ENCODE peak calls at places on chromosome 20, in four cellular contexts. One of them, this sample, is unnamed. For H3K27me3, the result is how much of the 10 kb centered on the place peaks cover.

GRCh38 chr20:25054133-25054820 is 3.7 kb downstream of the ACSS1 start:
- DNase-seq in CD4-positive, alpha-beta memory T cell: no peak
- DNase-seq in fibroblast of lung: no peak
- DNase-seq in CD8-positive, alpha-beta memory T cell: no peak
- DNase-seq in this sample: no peak

GRCh38 chr20:31566658-31567379 is 38.3 kb upstream of the ID1 start:
- DNase-seq in CD4-positive, alpha-beta memory T cell: no peak
- DNase-seq in fibroblast of lung: peak
- DNase-seq in CD8-positive, alpha-beta memory T cell: no peak
- DNase-seq in this sample: no peak

GRCh38 chr20:25299801-25300200 is 51.9 kb downstream of the PYGB start:
- DNase-seq in CD4-positive, alpha-beta memory T cell: no peak
- DNase-seq in fibroblast of lung: peak
- DNase-seq in CD8-positive, alpha-beta memory T cell: no peak
- DNase-seq in this sample: peak

GRCh38 chr20:43458422-43458924 is 777 bp downstream of the SRSF6 start:
- DNase-seq in CD4-positive, alpha-beta memory T cell: no peak
- DNase-seq in fibroblast of lung: peak
- DNase-seq in CD8-positive, alpha-beta memory T cell: no peak
- DNase-seq in this sample: no peak

GRCh38 chr20:40991181-40991889 is 37.3 kb upstream of the TOP1 start:
- DNase-seq in CD4-positive, alpha-beta memory T cell: no peak
- DNase-seq in fibroblast of lung: no peak
- DNase-seq in CD8-positive, alpha-beta memory T cell: no peak
- DNase-seq in this sample: no peak

GRCh38 chr20:33062750-33063149 is 9.0 kb downstream of the BPIFB3 start:
- DNase-seq in CD4-positive, alpha-beta memory T cell: no peak
- DNase-seq in fibroblast of lung: no peak
- DNase-seq in CD8-positive, alpha-beta memory T cell: no peak
- DNase-seq in this sample: no peak

GRCh38 chr20:32985596-32985995 is 18.6 kb downstream of the SUN5 start:
- DNase-seq in CD4-positive, alpha-beta memory T cell: no peak
- DNase-seq in fibroblast of lung: no peak
- DNase-seq in CD8-positive, alpha-beta memory T cell: no peak
- DNase-seq in this sample: no peak

GRCh38 chr20:11716239-11716944 is 201.3 kb upstream of the BTBD3 start:
- DNase-seq in CD4-positive, alpha-beta memory T cell: no peak
- DNase-seq in fibroblast of lung: peak
- DNase-seq in CD8-positive, alpha-beta memory T cell: no peak
- DNase-seq in this sample: peak

GRCh38 chr20:11281240-11281639 is 607.4 kb upstream of the JAG1 start:
- DNase-seq in CD4-positive, alpha-beta memory T cell: no peak
- DNase-seq in fibroblast of lung: no peak
- DNase-seq in CD8-positive, alpha-beta memory T cell: no peak
- DNase-seq in this sample: no peak

GRCh38 chr20:32920066-32920465 is 61.3 kb downstream of the EFCAB8 start:
- DNase-seq in CD4-positive, alpha-beta memory T cell: no peak
- DNase-seq in fibroblast of lung: no peak
- DNase-seq in CD8-positive, alpha-beta memory T cell: no peak
- DNase-seq in this sample: no peak

GRCh38 chr20:47568019-47568418 is 66.3 kb downstream of the NCOA3 start:
- DNase-seq in CD4-positive, alpha-beta memory T cell: no peak
- DNase-seq in fibroblast of lung: peak
- DNase-seq in CD8-positive, alpha-beta memory T cell: no peak
- DNase-seq in this sample: peak

GRCh38 chr20:44404204-44405181 is 49.0 kb downstream of the HNF4A start:
- DNase-seq in CD4-positive, alpha-beta memory T cell: no peak
- DNase-seq in fibroblast of lung: peak
- DNase-seq in CD8-positive, alpha-beta memory T cell: no peak
- DNase-seq in this sample: no peak

GRCh38 chr20:47790032-47790965 is 5.0 kb upstream of the SULF2 start:
- DNase-seq in CD4-positive, alpha-beta memory T cell: no peak
- DNase-seq in fibroblast of lung: peak
- DNase-seq in CD8-positive, alpha-beta memory T cell: no peak
- DNase-seq in this sample: peak

GRCh38 chr20:20695250-20695816 is 17.1 kb downstream of the RALGAPA2 start:
- DNase-seq in CD4-positive, alpha-beta memory T cell: no peak
- DNase-seq in fibroblast of lung: no peak
- DNase-seq in CD8-positive, alpha-beta memory T cell: no peak
- DNase-seq in this sample: no peak

GRCh38 chr20:44109951-44110361 is 77.0 kb downstream of the JPH2 start:
- DNase-seq in CD4-positive, alpha-beta memory T cell: no peak
- DNase-seq in fibroblast of lung: peak
- DNase-seq in CD8-positive, alpha-beta memory T cell: no peak
- DNase-seq in this sample: no peak

GRCh38 chr20:51946581-51946980 is 144.3 kb upstream of the SALL4 start:
- DNase-seq in CD4-positive, alpha-beta memory T cell: no peak
- DNase-seq in fibroblast of lung: no peak
- DNase-seq in CD8-positive, alpha-beta memory T cell: no peak
- DNase-seq in this sample: no peak

GRCh38 chr20:20518263-20518662 is 150.4 kb downstream of the INSM1 start:
- DNase-seq in CD4-positive, alpha-beta memory T cell: no peak
- DNase-seq in fibroblast of lung: no peak
- DNase-seq in CD8-positive, alpha-beta memory T cell: no peak
- DNase-seq in this sample: no peak

GRCh38 chr20:17895641-17896246 is 72.8 kb downstream of the SNX5 start:
- DNase-seq in CD4-positive, alpha-beta memory T cell: no peak
- DNase-seq in fibroblast of lung: peak
- DNase-seq in CD8-positive, alpha-beta memory T cell: no peak
- DNase-seq in this sample: peak

GRCh38 chr20:55881204-55881603 is 124.1 kb downstream of the CBLN4 start:
- DNase-seq in CD4-positive, alpha-beta memory T cell: no peak
- DNase-seq in fibroblast of lung: no peak
- DNase-seq in CD8-positive, alpha-beta memory T cell: no peak
- DNase-seq in this sample: no peak

GRCh38 chr20:29878281-29878741 is 1379.2 kb upstream of the DEFB115 start:
- DNase-seq in CD4-positive, alpha-beta memory T cell: no peak
- DNase-seq in fibroblast of lung: no peak
- DNase-seq in CD8-positive, alpha-beta memory T cell: peak
- DNase-seq in this sample: peak

GRCh38 chr20:25508083-25508770 is 77.1 kb downstream of the NINL start:
- DNase-seq in CD4-positive, alpha-beta memory T cell: no peak
- DNase-seq in fibroblast of lung: peak
- DNase-seq in CD8-positive, alpha-beta memory T cell: no peak
- DNase-seq in this sample: peak

GRCh38 chr20:44717986-44718385 is 2.8 kb downstream of the CCN5 start:
- DNase-seq in CD4-positive, alpha-beta memory T cell: no peak
- DNase-seq in fibroblast of lung: no peak
- DNase-seq in CD8-positive, alpha-beta memory T cell: no peak
- DNase-seq in this sample: peak

GRCh38 chr20:16066571-16066970 is 506.7 kb downstream of the KIF16B start:
- DNase-seq in CD4-positive, alpha-beta memory T cell: no peak
- DNase-seq in fibroblast of lung: no peak
- DNase-seq in CD8-positive, alpha-beta memory T cell: no peak
- DNase-seq in this sample: no peak

GRCh38 chr20:21424846-21425245 is 27.5 kb upstream of the NKX2-4 start:
- DNase-seq in CD4-positive, alpha-beta memory T cell: no peak
- DNase-seq in fibroblast of lung: no peak
- DNase-seq in CD8-positive, alpha-beta memory T cell: no peak
- DNase-seq in this sample: no peak

GRCh38 chr20:48971956-48972355 is 50.4 kb downstream of the ARFGEF2 start:
- DNase-seq in CD4-positive, alpha-beta memory T cell: no peak
- DNase-seq in fibroblast of lung: no peak
- DNase-seq in CD8-positive, alpha-beta memory T cell: no peak
- DNase-seq in this sample: no peak

GRCh38 chr20:32968833-32969241 is 35.4 kb downstream of the SUN5 start:
- DNase-seq in CD4-positive, alpha-beta memory T cell: no peak
- DNase-seq in fibroblast of lung: no peak
- DNase-seq in CD8-positive, alpha-beta memory T cell: no peak
- DNase-seq in this sample: no peak

DNA sequence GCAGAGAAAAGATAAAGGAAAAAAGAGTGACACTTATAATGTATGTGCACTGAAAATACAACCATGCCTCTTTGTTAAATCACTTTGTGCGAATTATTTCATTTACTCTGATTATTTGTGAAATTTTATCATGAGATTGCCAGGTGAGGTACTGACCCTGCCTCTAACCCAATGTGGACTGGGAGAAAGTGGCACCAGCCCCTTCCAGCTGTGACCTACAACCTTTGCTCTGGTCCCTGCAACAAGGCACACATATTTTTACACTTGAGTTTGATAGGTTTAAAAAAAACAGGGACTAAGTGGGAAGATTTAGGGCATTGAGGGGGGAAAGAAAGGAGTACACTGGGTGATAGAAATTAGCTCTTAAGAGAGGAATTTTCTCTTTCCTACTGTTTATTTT is 80.3 kb upstream of the ISM1 start:
- DNase-seq in CD4-positive, alpha-beta memory T cell: no peak
- DNase-seq in fibroblast of lung: no peak
- DNase-seq in CD8-positive, alpha-beta memory T cell: no peak
- DNase-seq in this sample: no peak
- H3K4me3 ChIP-seq in CD4-positive, alpha-beta memory T cell: no peak
- H3K4me3 ChIP-seq in fibroblast of lung: no peak
- H3K4me3 ChIP-seq in CD8-positive, alpha-beta memory T cell: no peak
- H3K4me3 ChIP-seq in this sample: no peak

GRCh38 chr20:61260905-61261304 is 8.8 kb downstream of the CDH4 start:
- DNase-seq in CD4-positive, alpha-beta memory T cell: no peak
- DNase-seq in fibroblast of lung: no peak
- DNase-seq in CD8-positive, alpha-beta memory T cell: no peak
- DNase-seq in this sample: no peak

GRCh38 chr20:61263084-61263695 is 11.1 kb downstream of the CDH4 start:
- DNase-seq in CD4-positive, alpha-beta memory T cell: peak
- DNase-seq in fibroblast of lung: no peak
- DNase-seq in CD8-positive, alpha-beta memory T cell: peak
- DNase-seq in this sample: no peak

GRCh38 chr20:61262036-61262435 is 10.0 kb downstream of the CDH4 start:
- DNase-seq in CD4-positive, alpha-beta memory T cell: no peak
- DNase-seq in fibroblast of lung: no peak
- DNase-seq in CD8-positive, alpha-beta memory T cell: no peak
- DNase-seq in this sample: no peak

GRCh38 chr20:61262514-61262913 is 10.5 kb downstream of the CDH4 start:
- DNase-seq in CD4-positive, alpha-beta memory T cell: no peak
- DNase-seq in fibroblast of lung: no peak
- DNase-seq in CD8-positive, alpha-beta memory T cell: no peak
- DNase-seq in this sample: no peak

DNA sequence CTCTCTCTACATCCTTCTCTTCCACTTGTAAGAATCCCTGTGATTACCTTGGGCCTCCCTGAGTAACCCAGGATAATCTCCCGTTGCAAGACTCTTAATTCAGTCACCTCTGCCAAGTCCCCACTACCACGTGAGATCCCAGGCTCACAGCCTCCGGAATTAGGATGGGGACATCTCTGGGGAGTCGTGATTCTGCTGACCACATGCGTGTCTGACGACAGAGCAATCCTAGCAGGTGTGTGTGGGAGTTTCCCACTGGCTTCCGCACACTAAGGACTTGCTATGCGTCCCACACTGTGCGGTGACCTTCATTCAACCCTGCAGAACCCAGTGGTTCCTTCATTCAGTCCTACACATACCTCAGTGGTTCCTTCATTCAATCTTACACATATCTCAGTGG is 11.9 kb downstream of the CDH4 start:
- DNase-seq in CD4-positive, alpha-beta memory T cell: no peak
- DNase-seq in fibroblast of lung: no peak
- DNase-seq in CD8-positive, alpha-beta memory T cell: no peak
- DNase-seq in this sample: no peak
- H3K27me3 ChIP-seq in CD4-positive, alpha-beta memory T cell: under half
- H3K27me3 ChIP-seq in fibroblast of lung: under half
- H3K27me3 ChIP-seq in CD8-positive, alpha-beta memory T cell: under half
- H3K27me3 ChIP-seq in this sample: under half

DNA sequence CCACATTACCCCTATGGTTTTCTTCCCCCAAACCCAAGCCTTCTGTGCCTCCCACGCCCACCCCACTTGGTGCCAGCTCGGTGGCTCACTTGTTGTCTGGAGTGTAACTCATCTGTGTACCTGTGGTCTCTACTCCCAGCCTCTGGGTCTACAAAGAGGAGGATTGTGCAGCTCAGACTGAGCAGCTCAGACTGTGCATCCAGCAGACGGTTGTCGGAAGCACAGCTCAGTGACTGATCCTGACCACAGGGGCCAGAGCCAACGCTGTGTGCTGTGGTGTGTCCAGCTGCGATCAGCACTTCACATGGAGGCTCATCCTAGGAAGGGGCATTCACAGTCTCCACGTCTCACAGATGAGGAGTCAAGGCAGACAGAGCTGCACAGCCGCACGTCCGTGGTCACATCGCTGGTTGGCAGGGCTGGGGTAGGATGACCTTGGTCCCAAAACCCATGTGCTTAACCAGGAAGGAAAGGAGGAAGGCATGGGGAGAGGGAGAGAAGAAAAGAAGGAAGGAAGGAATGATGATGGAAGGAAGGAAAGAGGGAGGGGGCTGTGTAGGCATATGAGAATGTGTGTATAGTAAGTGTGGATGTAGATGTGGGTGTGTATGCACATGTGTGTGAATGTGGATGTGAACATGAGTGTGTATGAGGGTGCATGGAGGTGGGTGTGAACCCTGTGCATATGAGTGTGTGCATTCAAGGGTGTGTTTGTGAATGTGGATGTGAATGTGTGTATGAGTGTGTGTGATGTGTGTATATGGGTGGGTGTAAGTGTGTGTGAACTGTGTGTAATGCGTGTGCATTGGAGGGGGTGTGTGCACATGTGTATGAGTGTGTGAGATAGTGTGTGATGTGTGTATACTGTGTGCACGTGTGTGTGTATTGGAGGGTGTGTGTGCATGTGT is 28.2 kb upstream of the STX16 start:
- DNase-seq in CD4-positive, alpha-beta memory T cell: no peak
- DNase-seq in fibroblast of lung: peak
- DNase-seq in CD8-positive, alpha-beta memory T cell: no peak
- DNase-seq in this sample: peak
- H3K4me3 ChIP-seq in CD4-positive, alpha-beta memory T cell: no peak
- H3K4me3 ChIP-seq in fibroblast of lung: no peak
- H3K4me3 ChIP-seq in CD8-positive, alpha-beta memory T cell: no peak
- H3K4me3 ChIP-seq in this sample: no peak

DNA sequence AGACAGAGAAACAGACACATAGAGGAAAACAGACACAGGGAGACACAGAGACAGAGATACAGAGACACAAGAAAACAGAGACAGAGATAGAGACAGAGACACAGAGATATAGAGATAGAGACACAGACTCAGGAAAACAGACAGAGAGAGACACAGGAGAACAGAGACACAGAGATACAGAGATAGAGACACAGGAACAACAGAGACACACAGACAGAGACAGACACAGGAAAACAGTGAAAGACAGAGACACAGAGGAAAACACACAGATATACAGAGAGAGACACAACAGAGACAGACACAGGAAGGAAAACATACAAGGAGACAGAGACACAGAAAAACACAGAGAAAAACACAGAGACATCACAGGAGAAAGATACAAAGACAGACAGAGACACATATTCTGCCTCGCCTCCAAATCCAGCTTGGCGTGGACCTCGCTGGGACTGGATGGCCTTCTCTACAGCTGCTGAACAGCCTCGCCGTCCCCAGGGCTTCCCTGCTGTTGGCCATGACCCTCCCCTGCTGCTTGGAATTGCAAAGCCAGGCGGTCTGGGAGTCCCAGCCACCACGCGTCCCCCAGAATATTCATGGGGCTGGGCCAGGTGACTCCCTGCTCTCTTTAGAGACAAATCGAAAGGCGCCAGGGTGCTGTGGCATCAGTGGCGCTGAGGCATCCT is 36.8 kb downstream of the NTSR1 start:
- DNase-seq in CD4-positive, alpha-beta memory T cell: no peak
- DNase-seq in fibroblast of lung: no peak
- DNase-seq in CD8-positive, alpha-beta memory T cell: no peak
- DNase-seq in this sample: no peak
- H3K27me3 ChIP-seq in CD4-positive, alpha-beta memory T cell: under half
- H3K27me3 ChIP-seq in fibroblast of lung: under half
- H3K27me3 ChIP-seq in CD8-positive, alpha-beta memory T cell: under half
- H3K27me3 ChIP-seq in this sample: under half

GRCh38 chr20:4038047-4038459 is 22.7 kb upstream of the RNF24 start:
- DNase-seq in CD4-positive, alpha-beta memory T cell: peak
- DNase-seq in fibroblast of lung: peak
- DNase-seq in CD8-positive, alpha-beta memory T cell: peak
- DNase-seq in this sample: peak
- H3K4me3 ChIP-seq in CD4-positive, alpha-beta memory T cell: peak
- H3K4me3 ChIP-seq in fibroblast of lung: no peak
- H3K4me3 ChIP-seq in CD8-positive, alpha-beta memory T cell: peak
- H3K4me3 ChIP-seq in this sample: no peak

This sample was measured in MG63.